ENCODE peak calls at places on chromosomes 16 and 17, in nine cellular contexts. Y is BJ, Q is body of pancreas, F is GM12865, I is colonic mucosa, V is WERI-Rb-1, E is stomach, B is Peyer's patch, O is pancreas. A is an unnamed sample.

GRCh38 chr16:67441289-67441753 is 10.4 kb downstream of the HSD11B2 start:
- DNase-seq in I (peak), B (peak), V (no peak), Y (no peak), E (peak), Q (peak), O (peak), F (no peak), A (no peak)

GRCh38 chr17:65546579-65546978 is 14.9 kb downstream of the AXIN2 start:
- DNase-seq in E (no peak), Y (no peak), B (no peak), O (no peak), Q (no peak), V (no peak), I (no peak), F (no peak), A (no peak)

GRCh38 chr16:24088011-24088410 is 168.1 kb upstream of the CACNG3 start:
- DNase-seq in B (no peak), F (no peak), E (no peak), V (no peak), Q (peak), O (peak), I (no peak), Y (no peak), A (no peak)

GRCh38 chr17:30357476-30357875 is 21.3 kb upstream of the CPD start:
- DNase-seq in Y (no peak), I (no peak), O (no peak), B (no peak), F (no peak), E (no peak), V (no peak), Q (no peak), A (no peak)

GRCh38 chr16:83793179-83793578 is 14.6 kb upstream of the HSBP1 start:
- DNase-seq in E (no peak), I (no peak), V (no peak), B (no peak), O (no peak), Y (no peak), F (no peak), Q (no peak), A (no peak)

GRCh38 chr17:78915872-78916632 is 9.1 kb downstream of the TIMP2 start:
- DNase-seq in Y (no peak), V (no peak), O (no peak), B (peak), Q (peak), E (peak), I (peak), F (no peak), A (no peak)

GRCh38 chr17:42804918-42805367 is 6.3 kb downstream of the CNTD1 start:
- DNase-seq in I (no peak), F (no peak), O (peak), E (peak), Y (no peak), B (no peak), V (no peak), Q (peak), A (no peak)

GRCh38 chr17:18187816-18188761 is 4.5 kb downstream of the ALKBH5 start:
- DNase-seq in E (no peak), Q (no peak), V (no peak), F (peak), I (no peak), Y (no peak), O (no peak), B (no peak), A (no peak)

GRCh38 chr16:2487517-2487842 is 12.6 kb downstream of the TBC1D24 start:
- DNase-seq in F (no peak), Q (peak), E (no peak), B (no peak), V (no peak), I (no peak), Y (no peak), O (no peak), A (no peak)

GRCh38 chr17:79052131-79052530 is 22.5 kb upstream of the ENGASE start:
- DNase-seq in O (no peak), V (no peak), B (no peak), I (no peak), E (no peak), Y (no peak), F (no peak), Q (no peak), A (no peak)

GRCh38 chr17:78034429-78035091 is 76.1 kb downstream of the TNRC6C start:
- DNase-seq in F (no peak), V (no peak), B (no peak), O (no peak), Y (no peak), E (no peak), I (no peak), Q (no peak), A (no peak)

GRCh38 chr17:7914771-7915610 is 1.1 kb downstream of the RNF227 start:
- DNase-seq in Y (no peak), B (no peak), Q (peak), I (no peak), V (no peak), O (peak), F (no peak), E (no peak), A (peak)

GRCh38 chr17:15332338-15332737 is 9.1 kb downstream of the TEKT3 start:
- DNase-seq in O (no peak), V (no peak), I (no peak), Y (no peak), B (no peak), F (no peak), Q (no peak), E (no peak), A (no peak)

GRCh38 chr17:13864551-13864950 is 204.8 kb upstream of the COX10 start:
- DNase-seq in I (no peak), Y (peak), B (no peak), V (no peak), O (no peak), Q (no peak), E (no peak), F (no peak), A (no peak)

GRCh38 chr17:4057731-4058130 is 85.1 kb downstream of the ZZEF1 start:
- DNase-seq in I (no peak), Q (no peak), E (no peak), B (no peak), Y (no peak), V (no peak), O (no peak), F (no peak), A (no peak)

GRCh38 chr16:86308514-86308913 is 201.8 kb upstream of the FOXF1 start:
- DNase-seq in O (no peak), I (no peak), Y (no peak), E (no peak), B (no peak), F (no peak), Q (no peak), V (no peak), A (no peak)

GRCh38 chr16:1293921-1294656 is 15.3 kb upstream of the UBE2I start:
- DNase-seq in O (no peak), B (no peak), E (no peak), I (no peak), F (no peak), Q (no peak), V (no peak), Y (no peak), A (no peak)

GRCh38 chr17:76791053-76791980 is 53.4 kb downstream of the MFSD11 start:
- DNase-seq in Y (peak), F (peak), E (peak), V (no peak), B (peak), O (peak), I (no peak), Q (peak), A (no peak)

GRCh38 chr16:31134625-31135534 is 647 bp downstream of the PRSS8 start:
- DNase-seq in E (peak), I (peak), B (peak), F (no peak), O (peak), V (peak), Y (no peak), Q (peak), A (no peak)

GRCh38 chr16:66604376-66605176 is at the start of gene CMTM3:
- DNase-seq in B (peak), E (peak), Y (no peak), I (peak), Q (peak), O (peak), F (peak), V (peak), A (no peak)

GRCh38 chr17:75077490-75078096 is 10.2 kb upstream of the SLC16A5 start:
- DNase-seq in V (no peak), O (peak), Q (peak), F (peak), Y (no peak), E (peak), I (peak), B (peak), A (no peak)

GRCh38 chr17:58006563-58006923 is 503 bp downstream of the SRSF1 start:
- DNase-seq in B (peak), V (peak), F (peak), O (peak), E (peak), Y (no peak), Q (peak), I (peak), A (no peak)

GRCh38 chr16:58127033-58127556 is 2.1 kb downstream of the CFAP20 start:
- DNase-seq in Y (peak), F (peak), B (peak), Q (peak), V (no peak), O (no peak), E (no peak), I (no peak), A (peak)
- TF ChIP-seq CTCF in Y (peak), F (peak), B (peak), Q (peak), V (no peak), O (no peak), E (no peak), I (no peak), A (peak)

GRCh38 chr17:48439072-48439471 is 9.1 kb upstream of the SKAP1 start:
- DNase-seq in F (no peak), B (no peak), E (no peak), Q (no peak), V (no peak), I (no peak), O (no peak), Y (no peak), A (no peak)

GRCh38 chr17:48441231-48441711 is 11.3 kb upstream of the SKAP1 start:
- DNase-seq in B (peak), O (no peak), I (no peak), Q (no peak), E (no peak), F (peak), Y (no peak), V (no peak), A (no peak)

GRCh38 chr17:48440660-48441059 is 10.6 kb upstream of the SKAP1 start:
- DNase-seq in F (no peak), V (no peak), Q (no peak), Y (no peak), O (no peak), E (no peak), I (no peak), B (no peak), A (no peak)

GRCh38 chr17:48439473-48439872 is 9.5 kb upstream of the SKAP1 start:
- DNase-seq in E (no peak), V (no peak), Y (no peak), I (no peak), B (no peak), Q (no peak), F (peak), O (no peak), A (no peak)

GRCh38 chr17:48439875-48440505 is 10.0 kb upstream of the SKAP1 start:
- DNase-seq in O (peak), F (peak), E (peak), Q (no peak), Y (no peak), I (no peak), B (peak), V (no peak), A (no peak)
- H3K4me3 ChIP-seq in O (no peak), F (no peak), E (no peak), Q (no peak), Y (no peak), I (no peak), B (no peak), V (no peak), A (no peak)

GRCh38 chr17:80991645-80992076 is at the start of gene CHMP6:
- DNase-seq in O (peak), I (peak), E (peak), F (peak), V (peak), B (peak), Y (no peak), Q (peak), A (no peak)
- TF ChIP-seq CTCF in O (no peak), I (no peak), E (no peak), F (peak), V (peak), B (peak), Y (no peak), Q (no peak), A (no peak)

GRCh38 chr17:21510686-21511367 is 134.7 kb downstream of the KCNJ12 start:
- DNase-seq in Q (no peak), V (no peak), E (no peak), F (no peak), B (no peak), Y (no peak), O (no peak), I (no peak), A (no peak)
- H3K4me3 ChIP-seq in Q (no peak), V (peak), E (peak), F (no peak), B (peak), Y (peak), O (peak), I (peak), A (peak)

DNA sequence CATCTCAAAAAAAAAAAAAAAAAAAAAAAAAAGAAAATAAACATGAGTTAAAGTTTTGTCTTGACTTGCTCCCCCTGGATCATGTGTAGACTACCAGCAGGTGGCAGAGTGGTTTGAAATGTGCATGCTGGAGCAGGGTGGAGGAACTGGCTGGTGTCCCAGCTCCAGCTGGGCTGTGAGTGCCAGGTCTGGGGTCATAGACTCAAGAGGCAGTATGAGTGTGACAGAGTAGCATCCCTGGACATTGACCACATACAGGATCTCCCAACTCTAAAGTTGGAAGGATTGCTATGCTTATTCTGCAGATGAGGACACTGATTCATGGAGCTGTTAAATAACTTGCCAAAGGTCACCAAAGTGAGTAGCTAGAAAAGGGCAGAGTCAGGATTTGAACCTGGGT is 198.0 kb upstream of the MPHOSPH6 start:
- DNase-seq in F (peak), V (peak), B (no peak), Q (peak), Y (no peak), I (peak), E (peak), O (peak), A (no peak)
- TF ChIP-seq CTCF in F (peak), V (peak), B (peak), Q (peak), Y (no peak), I (no peak), E (no peak), O (no peak), A (peak)

GRCh38 chr17:1038459-1039118 is 41.7 kb downstream of the TIMM22 start:
- DNase-seq in Y (no peak), F (no peak), V (peak), I (no peak), B (no peak), E (no peak), O (no peak), Q (no peak), A (no peak)

GRCh38 chr17:1040216-1040600 is 43.3 kb downstream of the TIMM22 start:
- DNase-seq in E (no peak), B (no peak), Q (no peak), V (no peak), O (no peak), Y (no peak), F (no peak), I (no peak), A (no peak)

GRCh38 chr17:1041746-1042145 is 44.8 kb downstream of the TIMM22 start:
- DNase-seq in E (no peak), B (no peak), Q (no peak), I (no peak), F (no peak), Y (no peak), O (no peak), V (no peak), A (no peak)

GRCh38 chr17:1039119-1039507 is 42.2 kb downstream of the TIMM22 start:
- DNase-seq in V (no peak), B (no peak), E (no peak), F (no peak), Q (no peak), O (no peak), Y (no peak), I (no peak), A (no peak)

DNA sequence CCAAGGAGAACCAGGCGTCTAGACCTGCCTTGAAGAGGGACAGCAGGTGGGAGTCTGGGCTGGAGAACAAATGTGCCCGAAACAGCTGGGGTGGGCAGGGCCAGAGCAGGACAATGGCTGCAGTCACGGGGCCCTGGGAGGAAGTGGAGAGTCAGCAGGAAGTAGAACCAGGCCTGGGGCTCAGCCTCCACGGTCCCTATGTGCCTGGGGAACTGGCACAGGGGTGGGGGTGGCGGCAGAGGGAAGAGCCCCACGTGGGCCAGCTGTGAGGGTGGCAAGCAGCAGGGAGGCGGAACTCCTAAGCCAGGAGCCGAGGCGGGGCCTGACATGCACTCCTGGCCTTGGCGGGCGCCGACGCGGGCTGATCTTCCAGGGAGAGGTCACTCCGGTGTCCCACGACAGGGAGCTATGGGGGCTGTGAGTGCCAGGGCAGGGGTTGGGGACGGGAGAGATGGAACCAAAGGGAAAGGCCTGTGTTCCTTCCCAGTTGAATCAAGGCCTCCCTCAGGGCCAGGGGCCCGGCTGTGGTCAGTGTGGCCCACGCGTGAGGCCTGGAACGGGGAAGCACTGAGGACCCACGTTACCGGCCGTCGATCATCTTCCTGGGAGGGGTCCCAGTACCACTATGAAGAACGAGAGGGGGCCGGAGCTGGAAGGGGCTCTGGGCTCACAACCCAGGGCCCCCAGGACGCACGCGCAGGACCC is 42.7 kb downstream of the TIMM22 start:
- DNase-seq in E (peak), F (no peak), V (peak), O (no peak), Q (peak), Y (no peak), I (peak), B (peak), A (no peak)
- H3K4me3 ChIP-seq in E (peak), F (no peak), V (no peak), O (no peak), Q (no peak), Y (no peak), I (no peak), B (no peak), A (no peak)

GRCh38 chr16:58847902-58848661 is 114.0 kb upstream of the GOT2 start:
- DNase-seq in E (no peak), B (no peak), Q (no peak), F (no peak), I (no peak), O (no peak), Y (peak), V (no peak), A (no peak)

GRCh38 chr16:58842746-58843145 is 108.6 kb upstream of the GOT2 start:
- DNase-seq in V (no peak), B (no peak), Y (no peak), Q (no peak), I (no peak), O (no peak), E (no peak), F (no peak), A (no peak)

GRCh38 chr16:58842156-58842555 is 108.0 kb upstream of the GOT2 start:
- DNase-seq in I (no peak), F (no peak), V (no peak), B (no peak), O (no peak), Y (no peak), E (no peak), Q (no peak), A (no peak)

GRCh38 chr16:58848662-58849002 is 114.5 kb upstream of the GOT2 start:
- DNase-seq in I (no peak), F (no peak), E (no peak), B (no peak), O (no peak), Q (no peak), Y (no peak), V (no peak), A (no peak)

DNA sequence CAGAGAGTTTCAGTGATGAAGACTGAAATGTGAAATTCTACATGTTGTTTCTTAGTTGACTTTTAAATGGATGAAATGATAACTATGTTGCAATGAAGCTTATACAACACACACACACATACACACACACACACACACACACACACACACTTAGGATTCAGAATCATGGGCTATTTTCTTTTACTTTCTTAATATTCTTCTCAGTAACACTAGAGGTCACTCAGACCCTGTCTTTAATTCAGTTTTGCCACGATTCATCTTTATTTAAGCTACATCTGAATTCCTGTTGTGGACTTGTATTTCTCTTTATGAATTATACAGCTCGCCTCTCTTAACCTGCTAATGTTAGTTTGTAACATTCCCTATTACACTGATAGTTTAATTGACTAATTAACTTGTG is 109.6 kb upstream of the GOT2 start:
- DNase-seq in V (no peak), O (no peak), F (peak), Q (no peak), B (no peak), E (no peak), I (no peak), Y (no peak), A (peak)
- TF ChIP-seq CTCF in V (no peak), O (no peak), F (peak), Q (peak), B (no peak), E (no peak), I (no peak), Y (peak), A (no peak)

GRCh38 chr17:2238432-2239169 is 65.0 kb downstream of the SMG6 start:
- DNase-seq in Y (no peak), B (no peak), I (no peak), V (no peak), E (no peak), O (no peak), F (peak), Q (no peak), A (no peak)
- H3K4me3 ChIP-seq in Y (no peak), B (no peak), I (no peak), V (no peak), E (no peak), O (no peak), F (peak), Q (no peak), A (no peak)

DNA sequence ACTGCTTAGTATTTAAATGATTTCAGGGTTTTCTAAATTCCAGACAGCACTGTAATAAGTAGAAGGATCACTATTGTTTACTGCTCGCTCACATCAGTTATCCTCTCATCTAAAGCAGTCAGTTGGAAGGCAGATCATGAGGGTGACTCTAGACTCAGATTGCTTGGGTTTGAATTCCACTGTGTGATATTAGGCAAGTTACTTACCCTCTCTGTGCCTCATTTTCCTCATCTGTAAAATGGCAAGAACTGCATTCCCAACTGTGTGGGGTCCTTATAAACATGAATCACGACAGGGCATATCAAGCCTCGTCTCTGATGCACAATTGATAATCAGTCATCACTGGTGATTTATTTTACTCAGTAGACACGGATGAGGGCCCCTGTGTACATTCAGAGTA is 15.1 kb downstream of the CLUAP1 start:
- DNase-seq in I (no peak), E (no peak), V (no peak), Y (no peak), O (no peak), F (no peak), B (no peak), Q (no peak), A (no peak)
- TF ChIP-seq CTCF in I (no peak), E (no peak), V (no peak), Y (no peak), O (no peak), F (no peak), B (no peak), Q (no peak), A (no peak)

GRCh38 chr17:64529221-64529620 is 22.4 kb downstream of the CEP95 start:
- DNase-seq in E (no peak), B (no peak), Y (no peak), O (no peak), I (no peak), V (no peak), F (no peak), Q (no peak), A (no peak)
- H3K4me3 ChIP-seq in E (no peak), B (no peak), Y (no peak), O (no peak), I (no peak), V (no peak), F (no peak), Q (no peak), A (no peak)

A was measured in HFF-Myc.